ENCODE peak calls at places on chromosomes 11 and 22, in eight cellular contexts. H, R, B, Y, K, F, O and Z are unnamed samples.

GRCh38 chr11:1453611-1454386 is 32.8 kb downstream of the MOB2 start:
- DNase-seq in H (peak; percentile 39), R (peak; percentile 53), B (peak; percentile 84), Y (no peak), K (no peak), F (no peak), O (no peak), Z (no peak)

GRCh38 chr22:46996595-46997310 is 234.3 kb downstream of the TBC1D22A start:
- DNase-seq in H (no peak), R (peak; percentile 24), B (peak; percentile 24), Y (no peak), K (peak; percentile 9), F (no peak), O (no peak), Z (no peak)

GRCh38 chr22:40094449-40094848 is 83.3 kb upstream of the TNRC6B start:
- DNase-seq in H (no peak), R (no peak), B (no peak), Y (no peak), K (no peak), F (no peak), O (no peak), Z (no peak)

GRCh38 chr11:66936326-66936725 is 21.9 kb downstream of the PC start:
- DNase-seq in H (no peak), R (no peak), B (no peak), Y (no peak), K (no peak), F (no peak), O (no peak), Z (no peak)

GRCh38 chr11:2316169-2316962 is 14.6 kb downstream of the TSPAN32 start:
- DNase-seq in H (no peak), R (no peak), B (no peak), Y (no peak), K (no peak), F (peak; percentile 53), O (peak; percentile 14), Z (peak; percentile 41)

GRCh38 chr22:26606611-26607010 is 11.2 kb downstream of the CRYBB1 start:
- DNase-seq in H (no peak), R (no peak), B (no peak), Y (no peak), K (no peak), F (no peak), O (no peak), Z (no peak)

GRCh38 chr22:41488076-41488475 is 19.2 kb downstream of the ACO2 start:
- DNase-seq in H (no peak), R (no peak), B (no peak), Y (no peak), K (no peak), F (no peak), O (no peak), Z (no peak)

GRCh38 chr11:125110996-125111340 is 458 bp downstream of the TMEM218 start:
- DNase-seq in H (no peak), R (peak; percentile 37), B (no peak), Y (peak; percentile 19), K (no peak), F (no peak), O (no peak), Z (no peak)

GRCh38 chr11:61742391-61742790 is 10.0 kb upstream of the MYRF start:
- DNase-seq in H (no peak), R (no peak), B (no peak), Y (no peak), K (no peak), F (no peak), O (no peak), Z (no peak)

GRCh38 chr11:59247535-59248227 is 35.0 kb upstream of the MPEG1 start:
- DNase-seq in H (no peak), R (no peak), B (no peak), Y (peak; percentile 48), K (no peak), F (no peak), O (no peak), Z (no peak)

GRCh38 chr22:32854351-32854804 is 52.9 kb downstream of the TIMP3 start:
- DNase-seq in H (no peak), R (no peak), B (no peak), Y (peak; percentile 38), K (no peak), F (no peak), O (no peak), Z (no peak)

GRCh38 chr11:93216511-93217121 is 18.8 kb upstream of the SLC36A4 start:
- DNase-seq in H (no peak), R (no peak), B (no peak), Y (no peak), K (no peak), F (no peak), O (no peak), Z (no peak)

GRCh38 chr22:17890245-17890671 is 116.0 kb upstream of the BID start:
- DNase-seq in H (no peak), R (no peak), B (no peak), Y (no peak), K (no peak), F (no peak), O (no peak), Z (no peak)

GRCh38 chr11:5684627-5685362 is at the start of gene TRIM5:
- DNase-seq in H (peak; percentile 93), R (peak; percentile 93), B (peak; percentile 95), Y (peak; percentile 94), K (peak; percentile 99), F (peak; percentile 86), O (peak; percentile 89), Z (peak; percentile 87)

GRCh38 chr11:71215372-71215965 is 36.9 kb downstream of the SHANK2 start:
- DNase-seq in H (no peak), R (no peak), B (peak; percentile 41), Y (no peak), K (no peak), F (no peak), O (no peak), Z (no peak)

GRCh38 chr11:108916290-108916689 is 251.4 kb downstream of the DDX10 start:
- DNase-seq in H (no peak), R (no peak), B (no peak), Y (no peak), K (peak; percentile 46), F (no peak), O (no peak), Z (no peak)

GRCh38 chr22:30605449-30606110 is 1.4 kb upstream of the TCN2 start:
- DNase-seq in H (peak; percentile 21), R (peak; percentile 77), B (no peak), Y (peak; percentile 64), K (peak; percentile 66), F (no peak), O (peak; percentile 57), Z (peak; percentile 58)

GRCh38 chr11:2794419-2794795 is 91.2 kb downstream of the CDKN1C start:
- DNase-seq in H (no peak), R (no peak), B (peak; percentile 42), Y (no peak), K (no peak), F (no peak), O (peak; percentile 11), Z (peak; percentile 29)

GRCh38 chr11:104222464-104222863 is 58.5 kb upstream of the PDGFD start:
- DNase-seq in H (no peak), R (no peak), B (no peak), Y (no peak), K (no peak), F (no peak), O (no peak), Z (no peak)
- H3K4me1 ChIP-seq in H (no peaks in the 10 kb centered on the region), R (no peaks in the 10 kb centered on the region), B (no peaks in the 10 kb centered on the region), Y (no peaks in the 10 kb centered on the region), K (no peaks in the 10 kb centered on the region), F (no peaks in the 10 kb centered on the region), O (no peaks in the 10 kb centered on the region), Z (no peaks in the 10 kb centered on the region)

GRCh38 chr11:64887234-64887756 is 8.9 kb upstream of the EHD1 start:
- DNase-seq in H (no peak), R (peak; percentile 42), B (no peak), Y (no peak), K (no peak), F (no peak), O (no peak), Z (no peak)

GRCh38 chr11:64888406-64888757 is 10.0 kb upstream of the EHD1 start:
- DNase-seq in H (no peak), R (no peak), B (no peak), Y (no peak), K (no peak), F (no peak), O (no peak), Z (no peak)

GRCh38 chr11:64885367-64886286 is 7.2 kb upstream of the EHD1 start:
- DNase-seq in H (no peak), R (peak; percentile 95), B (no peak), Y (no peak), K (peak; percentile 46), F (no peak), O (no peak), Z (no peak)

GRCh38 chr11:64888761-64889511 is 10.5 kb upstream of the EHD1 start:
- DNase-seq in H (no peak), R (peak; percentile 98), B (no peak), Y (no peak), K (no peak), F (no peak), O (no peak), Z (no peak)

GRCh38 chr11:64887757-64888405 is 9.5 kb upstream of the EHD1 start:
- DNase-seq in H (peak; percentile 64), R (peak; percentile 92), B (peak; percentile 90), Y (peak; percentile 87), K (peak; percentile 62), F (peak; percentile 82), O (peak; percentile 79), Z (peak; percentile 87)
- TF ChIP-seq POLR2A in H (no peak), R (peak; percentile 66), B (peak; percentile 7), Y (no peak), K (peak; percentile 37), F (no peak), O (no peak), Z (no peak)

GRCh38 chr22:24104307-24105017 is 76.8 kb upstream of the SUSD2 start:
- DNase-seq in H (no peak), R (no peak), B (peak; percentile 52), Y (no peak), K (no peak), F (no peak), O (no peak), Z (peak; percentile 33)
- H3K4me1 ChIP-seq in H (no peaks in the 10 kb centered on the region), R (no peaks in the 10 kb centered on the region), B (peaks cover 1% of the 10 kb centered on the region), Y (peaks cover 17% of the 10 kb centered on the region), K (no peaks in the 10 kb centered on the region), F (peaks cover 1% of the 10 kb centered on the region), O (peaks cover 22% of the 10 kb centered on the region), Z (no peaks in the 10 kb centered on the region)

DNA sequence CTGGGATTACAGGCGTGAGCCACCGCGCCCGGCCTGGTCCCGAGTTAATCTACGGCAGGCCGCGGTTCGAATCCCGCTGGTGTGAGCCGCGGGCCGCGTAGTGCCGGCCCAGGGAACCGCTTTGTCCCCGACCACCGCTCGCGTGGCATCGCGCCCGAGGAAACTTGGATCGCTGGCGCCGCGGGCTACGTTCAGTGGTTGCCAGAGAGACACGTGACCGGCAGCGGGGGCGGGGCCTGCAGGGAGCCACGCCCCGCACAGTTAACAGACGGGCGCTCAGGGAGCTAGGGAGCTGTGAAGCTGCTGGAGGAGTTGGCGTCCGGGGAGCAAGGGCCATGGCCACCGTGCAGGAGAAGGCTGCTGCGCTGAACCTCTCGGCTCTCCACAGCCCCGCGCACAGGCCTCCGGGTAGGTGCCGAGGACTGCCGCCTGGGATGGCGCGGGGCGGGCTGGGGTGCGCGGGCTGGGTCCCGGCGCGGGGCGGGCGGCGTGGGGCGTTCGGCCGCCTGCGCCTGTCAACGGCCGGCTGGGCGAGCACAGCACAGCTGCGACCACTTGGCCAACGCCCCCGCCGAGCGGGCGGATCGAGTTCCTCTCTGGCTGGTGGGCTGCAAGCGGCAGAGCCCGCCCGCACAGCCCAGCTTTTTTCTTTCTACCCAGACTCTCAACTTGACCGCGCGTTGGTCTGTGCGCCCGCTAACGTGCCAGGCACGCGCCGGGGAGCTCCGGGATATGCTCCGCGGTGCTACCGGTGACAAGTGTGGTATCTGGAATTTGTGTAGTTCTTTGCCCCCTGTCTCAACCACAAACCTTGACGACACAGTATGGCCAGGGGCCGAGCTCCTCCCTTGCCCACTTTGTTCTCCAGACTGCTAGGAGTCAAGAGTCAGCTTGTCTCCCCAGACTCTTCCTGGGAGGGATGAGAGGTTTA is at the start of gene DEPDC7:
- DNase-seq in H (peak; percentile 68), R (peak; percentile 97), B (peak; percentile 94), Y (peak; percentile 94), K (peak; percentile 69), F (peak; percentile 93), O (peak; percentile 73), Z (peak; percentile 95)
- TF ChIP-seq POLR2A in H (peak; percentile 81), R (peak; percentile 87), B (no peak), Y (no peak), K (no peak), F (peak; percentile 19), O (no peak), Z (peak; percentile 95)